ENCODE peak calls at places on chromosomes 13 and 19, in six cellular contexts. One of them, this sample, is unnamed.
A peak's percentile ranks its signal among the peaks of the same experiment; 100 is the strongest.

GRCh38 chr13:94093652-94094310 is 385.7 kb downstream of the DCT start:
- DNase-seq in thoracic aorta: no peak
- DNase-seq in ureter: no peak
- DNase-seq in AG09309: peak; percentile 38
- DNase-seq in T1000: no peak
- DNase-seq in activated CD4-positive, alpha-beta T cell treated with anti-CD3 and anti-CD28 coated beads for 24 hours: no peak
- DNase-seq in this sample: no peak

GRCh38 chr19:33344210-33344609 is 29.3 kb upstream of the CEBPG start:
- DNase-seq in AG09309: no peak
- DNase-seq in activated CD4-positive, alpha-beta T cell treated with anti-CD3 and anti-CD28 coated beads for 24 hours: no peak
- DNase-seq in thoracic aorta: no peak
- DNase-seq in T1000: no peak
- DNase-seq in ureter: no peak
- DNase-seq in this sample: no peak

GRCh38 chr19:51565583-51565982 is 5.5 kb upstream of the ZNF175 start:
- DNase-seq in ureter: no peak
- DNase-seq in AG09309: no peak
- DNase-seq in activated CD4-positive, alpha-beta T cell treated with anti-CD3 and anti-CD28 coated beads for 24 hours: no peak
- DNase-seq in T1000: no peak
- DNase-seq in thoracic aorta: no peak
- DNase-seq in this sample: no peak

GRCh38 chr19:525857-526419 is 5.6 kb upstream of the CDC34 start:
- DNase-seq in ureter: no peak
- DNase-seq in AG09309: no peak
- DNase-seq in thoracic aorta: no peak
- DNase-seq in activated CD4-positive, alpha-beta T cell treated with anti-CD3 and anti-CD28 coated beads for 24 hours: no peak
- DNase-seq in T1000: no peak
- DNase-seq in this sample: no peak

GRCh38 chr13:31225998-31226675 is 26.4 kb downstream of the B3GLCT start:
- DNase-seq in T1000: no peak
- DNase-seq in ureter: no peak
- DNase-seq in thoracic aorta: no peak
- DNase-seq in activated CD4-positive, alpha-beta T cell treated with anti-CD3 and anti-CD28 coated beads for 24 hours: no peak
- DNase-seq in AG09309: no peak
- DNase-seq in this sample: no peak

GRCh38 chr19:17965370-17966114 is 1.4 kb upstream of the KCNN1 start:
- DNase-seq in AG09309: no peak
- DNase-seq in ureter: no peak
- DNase-seq in T1000: no peak
- DNase-seq in activated CD4-positive, alpha-beta T cell treated with anti-CD3 and anti-CD28 coated beads for 24 hours: no peak
- DNase-seq in thoracic aorta: no peak
- DNase-seq in this sample: no peak

GRCh38 chr19:38850976-38851621 is 1.3 kb upstream of the HNRNPL start:
- DNase-seq in T1000: no peak
- DNase-seq in thoracic aorta: no peak
- DNase-seq in AG09309: no peak
- DNase-seq in activated CD4-positive, alpha-beta T cell treated with anti-CD3 and anti-CD28 coated beads for 24 hours: no peak
- DNase-seq in ureter: peak; percentile 70
- DNase-seq in this sample: peak; percentile 83

GRCh38 chr13:73754727-73755292 is 379.4 kb downstream of the KLF12 start:
- DNase-seq in thoracic aorta: no peak
- DNase-seq in AG09309: peak; percentile 17
- DNase-seq in ureter: peak; percentile 47
- DNase-seq in T1000: peak; percentile 1
- DNase-seq in activated CD4-positive, alpha-beta T cell treated with anti-CD3 and anti-CD28 coated beads for 24 hours: peak; percentile 39
- DNase-seq in this sample: no peak

GRCh38 chr13:45781553-45782326 is 69.8 kb downstream of the SIAH3 start:
- DNase-seq in AG09309: no peak
- DNase-seq in ureter: no peak
- DNase-seq in T1000: peak; percentile 1
- DNase-seq in thoracic aorta: peak; percentile 4
- DNase-seq in activated CD4-positive, alpha-beta T cell treated with anti-CD3 and anti-CD28 coated beads for 24 hours: no peak
- DNase-seq in this sample: no peak

GRCh38 chr19:52716578-52716977 is 18.3 kb downstream of the ZNF611 start:
- DNase-seq in activated CD4-positive, alpha-beta T cell treated with anti-CD3 and anti-CD28 coated beads for 24 hours: no peak
- DNase-seq in T1000: no peak
- DNase-seq in AG09309: no peak
- DNase-seq in ureter: no peak
- DNase-seq in thoracic aorta: no peak
- DNase-seq in this sample: no peak

GRCh38 chr13:43111887-43112400 is 88.6 kb downstream of the DNAJC15 start:
- DNase-seq in ureter: no peak
- DNase-seq in activated CD4-positive, alpha-beta T cell treated with anti-CD3 and anti-CD28 coated beads for 24 hours: no peak
- DNase-seq in T1000: no peak
- DNase-seq in AG09309: no peak
- DNase-seq in thoracic aorta: no peak
- DNase-seq in this sample: no peak

GRCh38 chr19:52542984-52543664 is 15.7 kb downstream of the ZNF808 start:
- DNase-seq in T1000: no peak
- DNase-seq in thoracic aorta: no peak
- DNase-seq in AG09309: no peak
- DNase-seq in ureter: no peak
- DNase-seq in activated CD4-positive, alpha-beta T cell treated with anti-CD3 and anti-CD28 coated beads for 24 hours: no peak
- DNase-seq in this sample: no peak

GRCh38 chr13:72952529-72953141 is 106.2 kb upstream of the KLF5 start:
- DNase-seq in T1000: no peak
- DNase-seq in ureter: no peak
- DNase-seq in thoracic aorta: no peak
- DNase-seq in AG09309: no peak
- DNase-seq in activated CD4-positive, alpha-beta T cell treated with anti-CD3 and anti-CD28 coated beads for 24 hours: no peak
- DNase-seq in this sample: no peak

GRCh38 chr19:39211731-39212376 is 7.8 kb upstream of the SYCN start:
- DNase-seq in ureter: no peak
- DNase-seq in AG09309: no peak
- DNase-seq in thoracic aorta: no peak
- DNase-seq in T1000: no peak
- DNase-seq in activated CD4-positive, alpha-beta T cell treated with anti-CD3 and anti-CD28 coated beads for 24 hours: no peak
- DNase-seq in this sample: no peak

GRCh38 chr13:107250626-107251025 is 682.7 kb upstream of the ARGLU1 start:
- DNase-seq in ureter: no peak
- DNase-seq in AG09309: no peak
- DNase-seq in activated CD4-positive, alpha-beta T cell treated with anti-CD3 and anti-CD28 coated beads for 24 hours: no peak
- DNase-seq in T1000: no peak
- DNase-seq in thoracic aorta: no peak
- DNase-seq in this sample: no peak

GRCh38 chr19:50506700-50507099 is 4.3 kb downstream of the JOSD2 start:
- DNase-seq in thoracic aorta: no peak
- DNase-seq in activated CD4-positive, alpha-beta T cell treated with anti-CD3 and anti-CD28 coated beads for 24 hours: no peak
- DNase-seq in AG09309: no peak
- DNase-seq in T1000: no peak
- DNase-seq in ureter: no peak
- DNase-seq in this sample: no peak

GRCh38 chr13:98598043-98598442 is 21.1 kb upstream of the STK24 start:
- DNase-seq in AG09309: no peak
- DNase-seq in thoracic aorta: no peak
- DNase-seq in T1000: no peak
- DNase-seq in activated CD4-positive, alpha-beta T cell treated with anti-CD3 and anti-CD28 coated beads for 24 hours: no peak
- DNase-seq in ureter: no peak
- DNase-seq in this sample: no peak

GRCh38 chr19:40691421-40692211 is 1.2 kb upstream of the NUMBL start:
- DNase-seq in AG09309: no peak
- DNase-seq in ureter: no peak
- DNase-seq in activated CD4-positive, alpha-beta T cell treated with anti-CD3 and anti-CD28 coated beads for 24 hours: no peak
- DNase-seq in thoracic aorta: no peak
- DNase-seq in T1000: no peak
- DNase-seq in this sample: no peak

GRCh38 chr13:66114127-66114526 is 1116.0 kb downstream of the PCDH9 start:
- DNase-seq in AG09309: peak; percentile 78
- DNase-seq in thoracic aorta: no peak
- DNase-seq in ureter: no peak
- DNase-seq in T1000: no peak
- DNase-seq in activated CD4-positive, alpha-beta T cell treated with anti-CD3 and anti-CD28 coated beads for 24 hours: no peak
- DNase-seq in this sample: no peak

GRCh38 chr19:4267101-4267900 is 11.8 kb upstream of the SHD start:
- DNase-seq in activated CD4-positive, alpha-beta T cell treated with anti-CD3 and anti-CD28 coated beads for 24 hours: peak; percentile 46
- DNase-seq in T1000: no peak
- DNase-seq in AG09309: no peak
- DNase-seq in ureter: no peak
- DNase-seq in thoracic aorta: no peak
- DNase-seq in this sample: no peak

GRCh38 chr13:73625562-73626339 is 508.5 kb downstream of the KLF12 start:
- DNase-seq in thoracic aorta: no peak
- DNase-seq in AG09309: no peak
- DNase-seq in ureter: no peak
- DNase-seq in activated CD4-positive, alpha-beta T cell treated with anti-CD3 and anti-CD28 coated beads for 24 hours: no peak
- DNase-seq in T1000: no peak
- DNase-seq in this sample: no peak

GRCh38 chr13:28273919-28274318 is 135.6 kb downstream of the PAN3 start:
- DNase-seq in activated CD4-positive, alpha-beta T cell treated with anti-CD3 and anti-CD28 coated beads for 24 hours: no peak
- DNase-seq in ureter: no peak
- DNase-seq in AG09309: no peak
- DNase-seq in T1000: no peak
- DNase-seq in thoracic aorta: no peak
- DNase-seq in this sample: no peak

GRCh38 chr13:41383400-41383799 is 72.3 kb downstream of the NAA16 start:
- DNase-seq in thoracic aorta: no peak
- DNase-seq in activated CD4-positive, alpha-beta T cell treated with anti-CD3 and anti-CD28 coated beads for 24 hours: no peak
- DNase-seq in T1000: no peak
- DNase-seq in ureter: no peak
- DNase-seq in AG09309: no peak
- DNase-seq in this sample: no peak

GRCh38 chr19:15456441-15456840 is 6.7 kb upstream of the WIZ start:
- DNase-seq in thoracic aorta: no peak
- DNase-seq in T1000: no peak
- DNase-seq in AG09309: no peak
- DNase-seq in ureter: no peak
- DNase-seq in activated CD4-positive, alpha-beta T cell treated with anti-CD3 and anti-CD28 coated beads for 24 hours: no peak
- DNase-seq in this sample: peak; percentile 49

GRCh38 chr19:7500811-7501450 is 12.1 kb upstream of the PEX11G start:
- DNase-seq in AG09309: no peak
- DNase-seq in ureter: no peak
- DNase-seq in thoracic aorta: no peak
- DNase-seq in T1000: no peak
- DNase-seq in activated CD4-positive, alpha-beta T cell treated with anti-CD3 and anti-CD28 coated beads for 24 hours: peak; percentile 27
- DNase-seq in this sample: no peak

GRCh38 chr13:37369618-37370017 is 228.9 kb downstream of the POSTN start:
- DNase-seq in ureter: no peak
- DNase-seq in T1000: no peak
- DNase-seq in AG09309: no peak
- DNase-seq in activated CD4-positive, alpha-beta T cell treated with anti-CD3 and anti-CD28 coated beads for 24 hours: no peak
- DNase-seq in thoracic aorta: no peak
- DNase-seq in this sample: no peak

GRCh38 chr13:29847501-29847983 is 2.9 kb downstream of the UBL3 start:
- DNase-seq in AG09309: no peak
- DNase-seq in thoracic aorta: no peak
- DNase-seq in ureter: no peak
- DNase-seq in activated CD4-positive, alpha-beta T cell treated with anti-CD3 and anti-CD28 coated beads for 24 hours: no peak
- DNase-seq in T1000: no peak
- DNase-seq in this sample: no peak

GRCh38 chr19:11064831-11065303 is 24.4 kb upstream of the LDLR start:
- DNase-seq in T1000: no peak
- DNase-seq in thoracic aorta: no peak
- DNase-seq in AG09309: no peak
- DNase-seq in activated CD4-positive, alpha-beta T cell treated with anti-CD3 and anti-CD28 coated beads for 24 hours: no peak
- DNase-seq in ureter: no peak
- DNase-seq in this sample: no peak

GRCh38 chr13:48738261-48738755 is 84.6 kb downstream of the CYSLTR2 start:
- DNase-seq in T1000: no peak
- DNase-seq in activated CD4-positive, alpha-beta T cell treated with anti-CD3 and anti-CD28 coated beads for 24 hours: no peak
- DNase-seq in thoracic aorta: no peak
- DNase-seq in AG09309: no peak
- DNase-seq in ureter: no peak
- DNase-seq in this sample: no peak

GRCh38 chr13:72504026-72504925 is 223.2 kb downstream of the MZT1 start:
- DNase-seq in thoracic aorta: no peak
- DNase-seq in activated CD4-positive, alpha-beta T cell treated with anti-CD3 and anti-CD28 coated beads for 24 hours: no peak
- DNase-seq in T1000: no peak
- DNase-seq in AG09309: no peak
- DNase-seq in ureter: no peak
- DNase-seq in this sample: no peak

GRCh38 chr13:113900646-113901045 is 36.8 kb upstream of the GAS6 start:
- DNase-seq in T1000: no peak
- DNase-seq in activated CD4-positive, alpha-beta T cell treated with anti-CD3 and anti-CD28 coated beads for 24 hours: no peak
- DNase-seq in AG09309: no peak
- DNase-seq in ureter: peak; percentile 20
- DNase-seq in thoracic aorta: no peak
- DNase-seq in this sample: no peak

This sample was measured in suprapubic skin.